ENCODE peak calls at places on chromosomes 13 and 19, in five cellular contexts. E is mesenchymal stem cell, Z is H1, F is IMR-90, P is H9. M is an unnamed sample.

GRCh38 chr19:55526216-55527196 is 10.4 kb downstream of the SBK2 start:
- DNase-seq in E (peak), Z (no peak), F (peak), P (no peak), M (no peak)

GRCh38 chr19:41795031-41795461 is 1.3 kb upstream of the CEACAM3 start:
- DNase-seq in E (peak), Z (peak), F (peak), P (peak), M (peak)

GRCh38 chr19:16216744-16217670 is 19.3 kb downstream of the AP1M1 start:
- DNase-seq in E (no peak), Z (no peak), F (no peak), P (no peak), M (no peak)

GRCh38 chr19:33310606-33311325 is 8.4 kb upstream of the CEBPA start:
- DNase-seq in E (no peak), Z (no peak), F (no peak), P (no peak), M (no peak)

GRCh38 chr13:81025091-81025490 is 684.2 kb upstream of the SPRY2 start:
- DNase-seq in E (no peak), Z (no peak), F (no peak), P (no peak), M (no peak)

GRCh38 chr19:4338441-4339350 is at the start of gene STAP2:
- DNase-seq in E (peak), Z (no peak), F (no peak), P (peak), M (peak)

GRCh38 chr19:9883231-9883758 is 48.2 kb downstream of the PIN1 start:
- DNase-seq in E (no peak), Z (no peak), F (no peak), P (peak), M (no peak)

GRCh38 chr13:43797154-43797553 is 10.4 kb upstream of the ENOX1 start:
- DNase-seq in E (no peak), Z (no peak), F (no peak), P (no peak), M (no peak)

GRCh38 chr13:22933571-22934181 is 247.1 kb upstream of the SGCG start:
- DNase-seq in E (no peak), Z (no peak), F (no peak), P (no peak), M (no peak)

GRCh38 chr19:23070353-23070781 is 46.5 kb upstream of the ZNF730 start:
- DNase-seq in E (no peak), Z (peak), F (peak), P (peak), M (peak)

GRCh38 chr19:3275068-3275582 is 50.7 kb downstream of the CELF5 start:
- DNase-seq in E (peak), Z (peak), F (no peak), P (peak), M (no peak)

GRCh38 chr13:37618554-37618953 is 20.0 kb upstream of the POSTN start:
- DNase-seq in E (peak), Z (no peak), F (peak), P (no peak), M (peak)

GRCh38 chr13:113560645-113561416 is 23.7 kb upstream of the TFDP1 start:
- DNase-seq in E (no peak), Z (no peak), F (no peak), P (no peak), M (no peak)

GRCh38 chr13:44078806-44079378 is 199.2 kb downstream of the LACC1 start:
- DNase-seq in E (no peak), Z (peak), F (no peak), P (no peak), M (no peak)

GRCh38 chr13:91741925-91742324 is 343.5 kb downstream of the GPC5 start:
- DNase-seq in E (no peak), Z (no peak), F (no peak), P (no peak), M (no peak)

GRCh38 chr19:28710278-28710677 is 502.7 kb downstream of the UQCRFS1 start:
- DNase-seq in E (peak), Z (no peak), F (peak), P (no peak), M (no peak)

GRCh38 chr13:64723735-64724134 is 2506.4 kb downstream of the PCDH9 start:
- DNase-seq in E (peak), Z (peak), F (peak), P (no peak), M (peak)

GRCh38 chr19:46022431-46023310 is at the start of gene PGLYRP1:
- DNase-seq in E (no peak), Z (no peak), F (no peak), P (peak), M (no peak)

GRCh38 chr13:24741016-24741662 is 22.8 kb upstream of the RNF17 start:
- DNase-seq in E (no peak), Z (no peak), F (no peak), P (peak), M (no peak)

GRCh38 chr19:33804021-33804799 is 7.5 kb downstream of the KCTD15 start:
- DNase-seq in E (no peak), Z (no peak), F (peak), P (no peak), M (no peak)

GRCh38 chr19:14027856-14028450 is at the start of gene RLN3:
- DNase-seq in E (no peak), Z (no peak), F (no peak), P (no peak), M (no peak)

GRCh38 chr19:3670258-3670795 is 29.9 kb downstream of the PIP5K1C start:
- DNase-seq in E (peak), Z (no peak), F (peak), P (no peak), M (peak)

GRCh38 chr19:38736036-38736412 is 8.2 kb downstream of the CAPN12 start:
- DNase-seq in E (peak), Z (no peak), F (no peak), P (peak), M (peak)

GRCh38 chr19:49165111-49165750 is 7.6 kb downstream of the TRPM4 start:
- DNase-seq in E (no peak), Z (no peak), F (no peak), P (no peak), M (no peak)

GRCh38 chr13:70634893-70635292 is 526.6 kb upstream of the KLHL1 start:
- DNase-seq in E (no peak), Z (no peak), F (no peak), P (no peak), M (no peak)

GRCh38 chr19:38321646-38322323 is 2.1 kb downstream of the KCNK6 start:
- DNase-seq in E (peak), Z (no peak), F (peak), P (no peak), M (peak)

GRCh38 chr13:102913924-102914628 is 68.2 kb downstream of the ERCC5 start:
- DNase-seq in E (no peak), Z (no peak), F (peak), P (no peak), M (no peak)

GRCh38 chr19:29098863-29099481 is 114.0 kb downstream of the UQCRFS1 start:
- DNase-seq in E (no peak), Z (no peak), F (peak), P (no peak), M (peak)

GRCh38 chr19:56120002-56120370 is 1.1 kb downstream of the ZNF787 start:
- DNase-seq in E (no peak), Z (no peak), F (no peak), P (no peak), M (no peak)

GRCh38 chr19:50728084-50728737 is 5.0 kb downstream of the CLEC11A start:
- DNase-seq in E (no peak), Z (peak), F (peak), P (peak), M (peak)

GRCh38 chr13:48492123-48493075 is 40.5 kb downstream of the RCBTB2 start:
- DNase-seq in E (peak), Z (no peak), F (peak), P (no peak), M (peak)

GRCh38 chr13:29496241-29496712 is 99.2 kb downstream of the SLC7A1 start:
- DNase-seq in E (no peak), Z (no peak), F (no peak), P (no peak), M (no peak)

GRCh38 chr13:106537521-106537920 is 2.1 kb upstream of the EFNB2 start:
- DNase-seq in E (no peak), Z (no peak), F (no peak), P (no peak), M (no peak)

GRCh38 chr13:106534844-106535551 is 464 bp downstream of the EFNB2 start:
- DNase-seq in E (peak), Z (no peak), F (peak), P (no peak), M (peak)

GRCh38 chr13:106536244-106537034 is 977 bp upstream of the EFNB2 start:
- DNase-seq in E (peak), Z (peak), F (peak), P (peak), M (peak)

GRCh38 chr13:106533940-106534843 is 1.3 kb downstream of the EFNB2 start:
- DNase-seq in E (peak), Z (no peak), F (peak), P (no peak), M (peak)

GRCh38 chr13:106535552-106536243 is at the start of gene EFNB2:
- DNase-seq in E (peak), Z (peak), F (peak), P (peak), M (peak)
- H2BK120ac ChIP-seq in E (peak), Z (no peak), F (no peak), P (no peak), M (peak)

GRCh38 chr13:55000844-55001243 is 1972.2 kb downstream of the OLFM4 start:
- DNase-seq in E (no peak), Z (no peak), F (no peak), P (peak), M (no peak)

GRCh38 chr13:55000043-55000442 is 1971.4 kb downstream of the OLFM4 start:
- DNase-seq in E (no peak), Z (no peak), F (no peak), P (peak), M (no peak)

GRCh38 chr13:55007681-55008080 is 1979.1 kb downstream of the OLFM4 start:
- DNase-seq in E (no peak), Z (no peak), F (no peak), P (no peak), M (no peak)

GRCh38 chr13:55001881-55002280 is 1973.3 kb downstream of the OLFM4 start:
- DNase-seq in E (no peak), Z (no peak), F (no peak), P (no peak), M (no peak)
- H4K8ac ChIP-seq in E (no peak), Z (no peak), F (no peak), P (no peak), M (no peak)

DNA sequence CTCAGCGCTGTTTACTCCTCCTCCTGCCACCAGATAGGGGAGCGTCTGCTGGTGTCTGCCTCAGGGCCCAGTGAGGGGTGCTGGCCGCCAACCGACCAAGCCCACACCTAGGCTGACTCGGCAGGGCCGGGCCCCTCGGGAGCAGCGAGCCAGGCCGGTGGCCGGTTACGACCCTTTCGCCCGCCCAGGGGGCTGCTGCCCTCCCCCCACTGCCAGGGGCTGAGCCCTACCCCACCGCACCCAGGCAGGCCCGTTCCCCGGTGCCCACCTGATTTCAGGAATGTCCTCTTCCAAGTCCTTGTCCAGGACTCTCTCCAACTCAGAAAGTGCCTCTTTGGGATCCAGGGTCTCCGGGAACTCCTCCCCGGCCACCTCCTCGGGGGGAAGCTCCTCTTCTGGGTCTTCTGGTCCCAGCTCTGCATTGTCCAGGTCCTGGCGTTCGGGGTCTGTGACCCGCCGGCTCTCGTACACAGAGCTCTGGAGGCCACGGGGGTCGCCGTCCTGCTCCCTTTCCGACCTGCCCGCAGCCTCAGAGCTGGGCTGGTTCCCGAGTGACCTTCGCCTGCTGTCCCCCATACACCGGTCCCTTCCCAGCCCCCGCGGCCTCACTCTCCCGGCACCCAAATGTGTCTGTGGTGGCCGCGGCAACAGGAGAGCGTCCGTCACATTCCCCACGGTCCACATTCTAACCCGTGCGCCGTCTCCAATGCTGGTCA is 31.0 kb upstream of the MIER2 start:
- DNase-seq in E (no peak), Z (no peak), F (no peak), P (no peak), M (no peak)
- H3K14ac ChIP-seq in E (no peak), Z (no peak), F (no peak), P (no peak), M (no peak)

DNA sequence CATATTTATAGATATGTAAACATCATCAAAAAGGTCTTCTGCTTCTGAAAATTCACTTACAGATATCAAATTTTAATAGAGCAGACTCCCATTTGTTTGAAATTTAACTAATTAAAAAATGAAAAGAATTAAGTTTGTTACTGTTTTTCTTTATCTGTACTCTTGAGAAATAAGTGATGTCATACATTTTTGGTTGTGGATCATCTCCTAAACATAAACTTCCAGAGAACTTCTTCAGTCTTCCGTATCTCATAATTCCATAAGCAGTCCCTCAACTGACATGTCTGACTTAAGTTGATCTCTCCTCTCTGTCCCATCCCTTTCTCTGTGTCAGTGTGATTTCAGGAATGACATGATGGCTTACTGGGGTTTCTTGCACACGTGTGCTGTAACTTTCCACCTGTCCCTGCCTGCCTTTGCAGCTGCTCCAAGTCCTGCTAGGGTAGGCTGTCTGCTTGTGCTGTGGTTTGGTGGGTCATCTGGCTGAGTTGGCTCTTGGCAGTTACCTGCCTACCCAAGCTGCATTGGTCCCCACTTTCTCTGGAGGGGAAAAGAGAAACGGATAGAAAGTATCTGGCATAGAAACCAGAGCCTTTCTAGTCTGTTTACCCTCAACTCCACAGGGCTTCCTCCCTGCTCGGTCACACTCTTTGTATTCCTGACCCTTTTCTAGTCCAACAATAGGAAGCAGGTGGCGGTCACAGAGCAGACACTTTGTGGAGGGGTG is 127.1 kb downstream of the GGACT start:
- DNase-seq in E (peak), Z (no peak), F (peak), P (no peak), M (no peak)
- H2BK120ac ChIP-seq in E (no peak), Z (no peak), F (no peak), P (no peak), M (no peak)

GRCh38 chr19:1569997-1570396 is 1.9 kb upstream of the MEX3D start:
- DNase-seq in E (no peak), Z (no peak), F (no peak), P (no peak), M (no peak)
- H4K8ac ChIP-seq in E (no peak), Z (no peak), F (no peak), P (no peak), M (no peak)

GRCh38 chr13:33249066-33249465 is 36.5 kb downstream of the STARD13 start:
- DNase-seq in E (peak), Z (no peak), F (peak), P (no peak), M (no peak)

GRCh38 chr13:33242984-33243617 is 42.5 kb downstream of the STARD13 start:
- DNase-seq in E (no peak), Z (no peak), F (no peak), P (no peak), M (no peak)

GRCh38 chr13:33245505-33245904 is 40.0 kb downstream of the STARD13 start:
- DNase-seq in E (no peak), Z (no peak), F (no peak), P (no peak), M (no peak)

GRCh38 chr13:33244907-33245287 is 40.7 kb downstream of the STARD13 start:
- DNase-seq in E (no peak), Z (no peak), F (no peak), P (no peak), M (no peak)

DNA sequence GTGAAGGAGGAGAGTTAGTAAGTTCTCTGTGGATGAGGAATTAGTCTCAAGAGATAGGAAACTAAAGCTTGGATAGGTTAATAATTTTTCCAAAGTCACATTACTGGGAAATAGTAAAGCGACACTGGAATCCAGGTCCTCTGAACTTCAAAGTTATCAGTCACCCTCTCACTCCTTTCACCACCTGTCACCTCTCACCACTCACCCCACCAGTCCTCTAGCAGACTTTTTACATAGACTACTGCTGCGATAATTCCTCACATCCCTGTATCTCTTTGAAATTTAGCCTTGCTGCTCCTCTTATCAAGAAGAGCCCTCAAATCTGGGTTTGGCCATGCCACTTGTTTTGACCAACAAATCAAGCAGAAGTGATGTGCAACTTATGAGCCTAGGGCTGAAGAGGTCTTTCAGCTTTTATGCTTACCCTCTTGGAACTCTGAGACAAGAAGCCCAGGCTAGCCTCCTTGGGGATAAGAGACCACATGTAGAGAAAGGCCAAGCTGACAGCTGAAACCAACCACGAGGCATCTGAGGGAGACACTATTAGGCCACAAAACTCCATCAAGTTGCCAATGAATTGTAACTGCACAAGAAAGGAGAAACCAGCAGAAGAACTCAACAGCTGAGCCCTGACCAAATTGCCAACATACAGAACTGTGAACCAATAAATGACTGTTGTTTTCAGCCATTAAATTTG is 41.2 kb downstream of the STARD13 start:
- DNase-seq in E (no peak), Z (no peak), F (no peak), P (no peak), M (no peak)
- H3K14ac ChIP-seq in E (no peak), Z (no peak), F (peak), P (no peak), M (no peak)

M was measured in trophoblast cell.